ENCODE peak calls at places on chromosomes 7 and 10, in ten cellular contexts. D, P, B, X, H, F, L, O, Z and E are unnamed samples.

GRCh38 chr7:84394219-84394618 is 199.6 kb upstream of the SEMA3A start:
- DNase-seq in O (no peak), F (peak; percentile 51), H (no peak), X (no peak), B (no peak), Z (no peak), P (peak; percentile 7), L (no peak), D (no peak), E (no peak)

GRCh38 chr10:71216363-71216695 is 4.0 kb downstream of the UNC5B start:
- DNase-seq in H (no peak), X (no peak), F (no peak), Z (no peak), D (no peak), O (no peak), L (no peak), B (no peak), P (no peak), E (no peak)

GRCh38 chr10:72088879-72089585 is 681 bp upstream of the SPOCK2 start:
- DNase-seq in H (no peak), Z (no peak), B (no peak), F (no peak), L (no peak), X (no peak), P (peak; percentile 41), O (no peak), D (no peak), E (peak; percentile 27)

GRCh38 chr10:110220383-110220782 is 13.0 kb downstream of the MXI1 start:
- DNase-seq in P (no peak), L (no peak), F (no peak), B (no peak), H (no peak), D (no peak), Z (no peak), O (no peak), X (no peak), E (no peak)

GRCh38 chr7:51029131-51029530 is 246.4 kb upstream of the GRB10 start:
- DNase-seq in P (no peak), B (no peak), H (no peak), O (no peak), F (no peak), L (no peak), D (no peak), Z (no peak), X (no peak), E (no peak)

GRCh38 chr7:120256719-120257118 is 16.3 kb upstream of the KCND2 start:
- DNase-seq in H (no peak), Z (no peak), B (no peak), X (no peak), O (no peak), F (no peak), D (no peak), L (no peak), P (no peak), E (no peak)

GRCh38 chr10:131220601-131221171 is 90.8 kb downstream of the TCERG1L start:
- DNase-seq in B (no peak), D (no peak), H (no peak), X (no peak), L (no peak), P (no peak), Z (no peak), F (no peak), O (no peak), E (no peak)

GRCh38 chr7:147829021-147829420 is 761.5 kb upstream of the C7orf33 start:
- DNase-seq in X (no peak), B (no peak), O (no peak), L (no peak), F (no peak), H (no peak), Z (no peak), P (no peak), D (no peak), E (no peak)

GRCh38 chr7:15972767-15973362 is 286.4 kb upstream of the MEOX2 start:
- DNase-seq in Z (peak; percentile 0), H (no peak), X (no peak), P (peak; percentile 57), D (no peak), F (no peak), L (no peak), B (peak; percentile 45), O (no peak), E (peak; percentile 68)

GRCh38 chr10:28054211-28054888 is 55.5 kb upstream of the ODAD2 start:
- DNase-seq in L (no peak), B (peak; percentile 92), O (no peak), D (peak; percentile 91), P (peak; percentile 90), H (no peak), F (peak; percentile 90), Z (no peak), X (peak; percentile 91), E (peak; percentile 68)

GRCh38 chr7:31100445-31100844 is 48.3 kb downstream of the ADCYAP1R1 start:
- DNase-seq in O (no peak), F (peak; percentile 59), L (no peak), B (peak; percentile 71), Z (no peak), X (no peak), D (no peak), H (no peak), P (peak; percentile 2), E (peak; percentile 1)

GRCh38 chr7:69256634-69257081 is 341.6 kb upstream of the AUTS2 start:
- DNase-seq in O (no peak), D (no peak), B (no peak), H (no peak), L (peak; percentile 8), F (no peak), Z (no peak), P (no peak), X (no peak), E (no peak)

GRCh38 chr7:157002819-157003421 is 7.5 kb downstream of the MNX1 start:
- DNase-seq in L (no peak), H (no peak), X (no peak), Z (no peak), D (no peak), B (no peak), F (no peak), O (peak; percentile 20), P (no peak), E (no peak)

GRCh38 chr10:46229144-46229563 is 57.6 kb upstream of the ANTXRL start:
- DNase-seq in H (no peak), X (no peak), O (peak; percentile 29), D (no peak), B (peak; percentile 5), F (no peak), Z (peak; percentile 65), P (peak; percentile 53), L (no peak), E (peak; percentile 11)

GRCh38 chr10:112687647-112688046 is 240.6 kb downstream of the VTI1A start:
- DNase-seq in L (no peak), H (no peak), F (peak; percentile 54), X (no peak), O (no peak), Z (no peak), P (peak; percentile 59), B (peak; percentile 84), D (no peak), E (peak; percentile 72)

GRCh38 chr7:105773030-105773460 is 103.4 kb downstream of the ATXN7L1 start:
- DNase-seq in D (no peak), Z (no peak), L (no peak), X (no peak), O (no peak), P (no peak), H (no peak), F (no peak), B (no peak), E (no peak)

GRCh38 chr7:72476608-72477305 is 64.6 kb upstream of the CALN1 start:
- DNase-seq in O (no peak), H (no peak), F (no peak), D (no peak), Z (no peak), L (no peak), X (no peak), P (no peak), B (no peak), E (no peak)
- TF ChIP-seq CTCF in O (no peak), H (no peak), F (no peak), D (no peak), Z (peak; percentile 33), L (no peak), X (no peak), P (no peak), B (no peak), E (no peak)

DNA sequence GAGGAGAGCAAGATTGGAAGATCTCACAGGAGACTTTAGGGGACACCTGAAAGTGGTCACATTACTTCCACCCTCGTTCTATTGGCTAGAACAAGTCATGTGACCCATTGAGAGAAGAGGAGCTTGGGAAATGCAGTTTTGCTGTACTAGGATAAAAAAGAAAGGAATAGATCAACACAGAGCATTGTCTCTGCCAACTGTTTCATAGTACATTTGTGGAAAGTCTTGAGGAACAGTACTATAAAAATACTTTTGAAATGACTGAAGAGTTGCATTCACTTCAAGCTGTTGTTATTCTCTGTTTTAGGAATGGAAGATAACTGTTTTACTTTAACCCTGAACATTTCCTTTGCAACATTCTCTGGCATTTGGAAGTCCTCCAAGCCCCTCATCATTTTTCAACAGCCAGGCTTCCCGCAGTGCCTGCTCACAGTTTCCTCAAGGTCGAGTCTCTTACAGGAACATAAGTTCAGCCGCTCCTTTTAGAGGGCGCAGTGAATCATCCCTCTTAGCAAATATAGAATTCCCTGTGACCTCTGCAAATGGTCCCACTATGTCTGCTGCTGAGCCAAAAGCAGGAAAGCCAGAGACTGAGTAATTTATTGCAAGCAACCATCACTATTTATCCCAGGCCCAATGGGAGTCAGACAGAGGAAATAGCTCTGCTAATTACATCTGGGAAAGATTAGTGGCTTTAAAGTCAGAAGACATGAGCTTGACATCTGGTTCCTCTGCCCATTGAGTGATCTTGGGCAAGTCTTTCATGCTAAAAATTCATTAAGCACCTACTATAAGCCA is 40.7 kb downstream of the MRPL32 start:
- DNase-seq in Z (peak; percentile 32), H (no peak), B (peak; percentile 100), D (peak; percentile 96), F (peak; percentile 72), P (peak; percentile 100), X (peak; percentile 55), O (peak; percentile 20), L (peak; percentile 13), E (peak; percentile 99)
- H3K4me3 ChIP-seq in Z (no peak overlapping the region), H (no peak overlapping the region), B (no peak overlapping the region), D (no peak overlapping the region), F (no peak overlapping the region), P (no peak overlapping the region), X (no peak overlapping the region), O (no peak overlapping the region), L (peak overlapping the region; percentile 1), E (no peak overlapping the region)

GRCh38 chr10:11113156-11113555 is 95.5 kb downstream of the CELF2 start:
- DNase-seq in O (no peak), P (no peak), B (no peak), D (no peak), L (no peak), F (no peak), X (no peak), H (no peak), Z (no peak), E (no peak)
- TF ChIP-seq CTCF in O (no peak), P (no peak), B (peak; percentile 9), D (no peak), L (no peak), F (peak; percentile 28), X (peak; percentile 17), H (no peak), Z (peak; percentile 30), E (no peak)

DNA sequence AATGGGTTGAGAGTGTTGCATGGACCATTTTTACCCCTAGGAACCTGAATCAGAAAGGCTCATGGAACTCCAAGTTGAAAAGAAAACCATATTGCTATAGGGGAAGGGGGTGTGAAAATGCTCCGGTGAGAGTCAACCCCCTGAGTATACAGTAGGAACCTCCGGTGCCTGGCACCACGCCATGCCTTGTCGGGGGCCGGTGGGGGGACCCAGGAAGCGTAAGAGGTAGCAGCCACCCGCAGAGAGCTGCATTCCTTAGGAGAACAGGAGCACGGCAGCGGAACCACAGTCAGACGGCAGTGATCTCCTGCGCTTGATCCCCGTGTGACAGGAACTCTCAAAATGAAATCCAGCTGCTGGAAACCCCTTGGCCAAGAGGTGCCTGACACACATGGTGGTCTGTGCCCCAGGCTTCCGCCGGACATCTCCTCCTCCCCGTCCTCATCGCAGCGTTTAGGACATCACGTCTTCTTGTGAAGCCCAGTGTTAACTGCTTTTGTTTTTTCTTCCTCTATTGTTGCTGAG is 186.7 kb downstream of the CELF2 start:
- DNase-seq in D (no peak), Z (no peak), H (no peak), X (no peak), B (no peak), F (no peak), P (peak; percentile 27), O (no peak), L (no peak), E (no peak)
- H3K4me3 ChIP-seq in D (no peak overlapping the region), Z (no peak overlapping the region), H (peak overlapping the region; percentile 9), X (no peak overlapping the region), B (no peak overlapping the region), F (no peak overlapping the region), P (peak overlapping the region; percentile 28), O (no peak overlapping the region), L (no peak overlapping the region), E (no peak overlapping the region)